ENCODE peak calls at places on chromosomes 1 and 21, in ten cellular contexts. R is HL-60; I is neural progenitor cell; Z is CD4-positive, alpha-beta memory T cell; E is lung; G is heart right ventricle; K is upper lobe of right lung; U is neuronal stem cell; A is MM.1S; L is lower lobe of right lung. Y is an unnamed sample.
A peak's percentile ranks its signal among the peaks of the same experiment; 100 is the strongest.

GRCh38 chr1:81838600-81839218 is 38.0 kb downstream of the ADGRL2 start:
- DNase-seq in R (no peak), I (no peak), Z (no peak), E (no peak), G (no peak), K (no peak), U (no peak), A (no peak), L (no peak), Y (no peak)

GRCh38 chr1:67611841-67612240 is 73.2 kb upstream of the GADD45A start:
- DNase-seq in R (no peak), I (no peak), Z (no peak), E (no peak), G (no peak), K (no peak), U (no peak), A (no peak), L (no peak), Y (no peak)

GRCh38 chr1:51690285-51690961 is 73.5 kb downstream of the OSBPL9 start:
- DNase-seq in R (peak; percentile 5), I (no peak), Z (no peak), E (no peak), G (no peak), K (no peak), U (no peak), A (no peak), L (no peak), Y (no peak)

GRCh38 chr1:178530037-178530402 is 17.1 kb downstream of the TEX35 start:
- DNase-seq in R (no peak), I (no peak), Z (no peak), E (no peak), G (peak; percentile 30), K (no peak), U (no peak), A (no peak), L (no peak), Y (no peak)

GRCh38 chr1:200317236-200317635 is 92.6 kb downstream of the ZNF281 start:
- DNase-seq in R (no peak), I (no peak), Z (no peak), E (no peak), G (no peak), K (no peak), U (no peak), A (no peak), L (no peak), Y (no peak)

GRCh38 chr1:230191079-230191478 is 124.0 kb downstream of the GALNT2 start:
- DNase-seq in R (peak; percentile 61), I (no peak), Z (no peak), E (peak; percentile 73), G (no peak), K (no peak), U (no peak), A (no peak), L (no peak), Y (no peak)

GRCh38 chr1:182035097-182035770 is 26.3 kb downstream of the ZNF648 start:
- DNase-seq in R (no peak), I (no peak), Z (no peak), E (no peak), G (no peak), K (no peak), U (no peak), A (no peak), L (no peak), Y (no peak)

GRCh38 chr1:35675773-35676172 is 34.4 kb upstream of the PSMB2 start:
- DNase-seq in R (no peak), I (no peak), Z (no peak), E (no peak), G (no peak), K (no peak), U (no peak), A (no peak), L (no peak), Y (no peak)

GRCh38 chr1:33070628-33071027 is 10.3 kb upstream of the AZIN2 start:
- DNase-seq in R (no peak), I (no peak), Z (no peak), E (no peak), G (no peak), K (no peak), U (no peak), A (no peak), L (no peak), Y (no peak)

GRCh38 chr1:232667094-232667780 is 37.3 kb upstream of the SIPA1L2 start:
- DNase-seq in R (no peak), I (no peak), Z (no peak), E (no peak), G (no peak), K (no peak), U (no peak), A (peak; percentile 16), L (no peak), Y (no peak)

GRCh38 chr1:84462118-84462517 is 16.9 kb upstream of the RPF1 start:
- DNase-seq in R (no peak), I (no peak), Z (no peak), E (no peak), G (no peak), K (no peak), U (no peak), A (no peak), L (no peak), Y (no peak)

GRCh38 chr1:37793773-37794371 is at the start of gene MANEAL:
- DNase-seq in R (peak; percentile 74), I (peak; percentile 82), Z (peak; percentile 17), E (no peak), G (peak; percentile 42), K (peak; percentile 82), U (peak; percentile 51), A (peak; percentile 68), L (peak; percentile 69), Y (no peak)

GRCh38 chr1:205446828-205447227 is 9.0 kb downstream of the BLACAT1 start:
- DNase-seq in R (no peak), I (peak; percentile 91), Z (no peak), E (no peak), G (peak; percentile 48), K (no peak), U (no peak), A (no peak), L (no peak), Y (no peak)

GRCh38 chr21:16534408-16535099 is 804.8 kb downstream of the USP25 start:
- DNase-seq in R (no peak), I (no peak), Z (no peak), E (peak; percentile 55), G (peak; percentile 63), K (no peak), U (no peak), A (no peak), L (no peak), Y (peak; percentile 46)

GRCh38 chr1:46613661-46614603 is 2.7 kb downstream of the MOB3C start:
- DNase-seq in R (peak; percentile 61), I (peak; percentile 83), Z (peak; percentile 21), E (peak; percentile 86), G (peak; percentile 93), K (peak; percentile 92), U (peak; percentile 41), A (no peak), L (peak; percentile 93), Y (no peak)

GRCh38 chr1:207981976-207982375 is 71.1 kb upstream of the CD34 start:
- DNase-seq in R (no peak), I (peak; percentile 68), Z (no peak), E (no peak), G (no peak), K (no peak), U (no peak), A (peak; percentile 22), L (no peak), Y (no peak)

GRCh38 chr1:175118375-175118774 is 50.7 kb downstream of the TNN start:
- DNase-seq in R (no peak), I (no peak), Z (no peak), E (no peak), G (no peak), K (no peak), U (no peak), A (no peak), L (no peak), Y (no peak)

GRCh38 chr1:183592733-183593132 is 2.5 kb upstream of the NCF2 start:
- DNase-seq in R (no peak), I (no peak), Z (no peak), E (no peak), G (no peak), K (no peak), U (no peak), A (no peak), L (no peak), Y (no peak)

GRCh38 chr1:200488375-200489165 is 78.7 kb upstream of the ZNF281 start:
- DNase-seq in R (peak; percentile 10), I (peak; percentile 81), Z (peak; percentile 42), E (peak; percentile 56), G (no peak), K (no peak), U (peak; percentile 53), A (peak; percentile 69), L (no peak), Y (peak; percentile 26)

DNA sequence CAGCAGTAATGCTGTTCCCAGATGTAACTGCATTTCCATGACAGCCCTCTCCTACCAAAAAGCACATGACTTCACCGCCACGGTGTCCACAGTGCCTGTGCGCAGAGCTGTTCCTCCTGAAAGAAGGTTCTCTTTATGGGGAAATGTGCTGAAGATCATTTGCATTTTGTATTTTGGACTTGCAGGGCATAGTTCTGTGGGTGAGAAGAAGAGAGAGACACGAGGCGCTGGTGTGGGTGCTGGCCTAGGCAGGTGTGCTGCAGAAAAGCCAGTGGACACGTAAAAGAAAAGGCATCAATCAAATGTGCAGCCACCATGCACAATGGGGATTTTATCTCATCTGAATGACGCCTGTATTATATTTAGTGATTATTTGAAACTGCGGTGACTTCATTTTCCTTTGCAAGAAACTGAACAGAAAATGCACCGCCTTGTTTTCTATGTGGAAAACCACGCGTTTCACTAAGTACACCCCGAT is 21.3 kb downstream of the SLC37A1 start:
- DNase-seq in R (no peak), I (no peak), Z (no peak), E (no peak), G (no peak), K (no peak), U (no peak), A (no peak), L (peak; percentile 36), Y (no peak)
- H3K27ac ChIP-seq in R (peak overlapping the region; percentile 24), I (no peak overlapping the region), Z (no peak overlapping the region), E (no peak overlapping the region), G (peak overlapping the region; percentile 72), K (no peak overlapping the region), U (no peak overlapping the region), A (no peak overlapping the region), L (no peak overlapping the region), Y (no peak overlapping the region)

GRCh38 chr1:19402031-19402430 is 83.3 kb downstream of the CAPZB start:
- DNase-seq in R (no peak), I (no peak), Z (no peak), E (no peak), G (no peak), K (no peak), U (no peak), A (no peak), L (no peak), Y (no peak)
- H3K27ac ChIP-seq in R (no peak overlapping the region), I (peak overlapping the region; percentile 20), Z (no peak overlapping the region), E (peak overlapping the region; percentile 33), G (peak overlapping the region; percentile 63), K (peak overlapping the region; percentile 64), U (peak overlapping the region; percentile 38), A (no peak overlapping the region), L (peak overlapping the region; percentile 46), Y (no peak overlapping the region)

GRCh38 chr1:39413902-39414528 is 77.4 kb upstream of the BMP8A start:
- DNase-seq in R (no peak), I (no peak), Z (no peak), E (no peak), G (no peak), K (no peak), U (no peak), A (no peak), L (no peak), Y (no peak)
- H3K27ac ChIP-seq in R (no peak overlapping the region), I (peak overlapping the region; percentile 38), Z (no peak overlapping the region), E (peak overlapping the region; percentile 13), G (no peak overlapping the region), K (no peak overlapping the region), U (no peak overlapping the region), A (no peak overlapping the region), L (no peak overlapping the region), Y (peak overlapping the region; percentile 5)

GRCh38 chr1:167661527-167662436 is 31.8 kb downstream of the RCSD1 start:
- DNase-seq in R (no peak), I (no peak), Z (no peak), E (no peak), G (no peak), K (no peak), U (no peak), A (no peak), L (no peak), Y (no peak)
- H3K27ac ChIP-seq in R (no peak overlapping the region), I (no peak overlapping the region), Z (peak overlapping the region; percentile 1), E (peak overlapping the region; percentile 23), G (peak overlapping the region; percentile 59), K (no peak overlapping the region), U (no peak overlapping the region), A (no peak overlapping the region), L (peak overlapping the region; percentile 46), Y (no peak overlapping the region)

Y was measured in substantia nigra.